ENCODE peak calls at places on chromosome 18, in five cellular contexts. M is CD8-positive, alpha-beta T cell; U is prostate gland; I is A549; Y is stomach. V is an unnamed sample.

GRCh38 chr18:31162419-31162793 is 250 bp downstream of the DSC1 start:
- DNase-seq in I (no peak), U (no peak), Y (no peak), M (no peak), V (no peak)

GRCh38 chr18:36769611-36770314 is 59.0 kb downstream of the TPGS2 start:
- DNase-seq in I (peak; percentile 22), U (no peak), M (no peak), Y (no peak), V (no peak)

GRCh38 chr18:22790545-22791415 is 142.3 kb upstream of the RBBP8 start:
- DNase-seq in U (no peak), Y (no peak), I (no peak), M (no peak), V (no peak)

GRCh38 chr18:2978208-2978607 is 34.7 kb downstream of the LPIN2 start:
- DNase-seq in U (no peak), I (no peak), M (no peak), Y (no peak), V (no peak)

GRCh38 chr18:183769-184168 is 25.4 kb downstream of the USP14 start:
- DNase-seq in M (no peak), U (peak; percentile 10), I (no peak), Y (no peak), V (no peak)

GRCh38 chr18:62828852-62829251 is 113.5 kb downstream of the PHLPP1 start:
- DNase-seq in Y (no peak), U (no peak), M (no peak), I (no peak), V (no peak)

GRCh38 chr18:41126541-41127235 is 828.3 kb upstream of the PIK3C3 start:
- DNase-seq in I (no peak), M (no peak), Y (no peak), U (no peak), V (no peak)

GRCh38 chr18:76927216-76927725 is 104.9 kb downstream of the ZNF236 start:
- DNase-seq in I (no peak), Y (no peak), M (no peak), U (no peak), V (no peak)

GRCh38 chr18:72847134-72847533 is 20.7 kb downstream of the NETO1 start:
- DNase-seq in U (no peak), M (no peak), I (no peak), Y (no peak), V (no peak)

GRCh38 chr18:31015715-31016459 is 26.7 kb downstream of the DSC3 start:
- DNase-seq in M (no peak), U (no peak), Y (no peak), I (no peak), V (no peak)

GRCh38 chr18:23137093-23137640 is 1.9 kb downstream of the CABLES1 start:
- DNase-seq in U (no peak), I (no peak), M (no peak), Y (no peak), V (peak; percentile 38)

GRCh38 chr18:60235164-60235563 is 137.4 kb downstream of the MC4R start:
- DNase-seq in Y (no peak), U (no peak), I (no peak), M (no peak), V (no peak)

GRCh38 chr18:13877133-13877532 is 38.2 kb downstream of the MC2R start:
- DNase-seq in M (no peak), U (no peak), Y (no peak), I (no peak), V (no peak)

GRCh38 chr18:12886498-12887126 is 2.6 kb upstream of the PTPN2 start:
- DNase-seq in M (no peak), U (no peak), I (no peak), Y (no peak), V (no peak)

GRCh38 chr18:2112435-2113045 is 458.8 kb downstream of the METTL4 start:
- DNase-seq in M (no peak), U (no peak), Y (no peak), I (no peak), V (no peak)

GRCh38 chr18:8871484-8871883 is 166.1 kb downstream of the MTCL1 start:
- DNase-seq in U (no peak), M (no peak), Y (no peak), I (no peak), V (no peak)

GRCh38 chr18:35054401-35054800 is 13.2 kb downstream of the MAPRE2 start:
- DNase-seq in U (no peak), Y (no peak), I (no peak), M (no peak), V (no peak)

GRCh38 chr18:75530118-75530517 is 102.6 kb upstream of the SMIM21 start:
- DNase-seq in U (no peak), Y (no peak), I (no peak), M (no peak), V (no peak)

GRCh38 chr18:68769423-68769822 is 28.5 kb upstream of the CCDC102B start:
- DNase-seq in I (no peak), Y (no peak), M (no peak), U (no peak), V (peak; percentile 30)

GRCh38 chr18:37937287-37937686 is 371.7 kb upstream of the CELF4 start:
- DNase-seq in U (no peak), I (no peak), Y (no peak), M (no peak), V (no peak)

GRCh38 chr18:41457730-41458129 is 497.3 kb upstream of the PIK3C3 start:
- DNase-seq in U (no peak), M (no peak), I (no peak), Y (no peak), V (no peak)

GRCh38 chr18:7784171-7784570 is 217.1 kb downstream of the PTPRM start:
- DNase-seq in U (no peak), Y (no peak), M (no peak), I (no peak), V (no peak)

GRCh38 chr18:51278045-51278649 is 80.7 kb upstream of the MEX3C start:
- DNase-seq in U (no peak), I (peak; percentile 21), M (no peak), Y (peak; percentile 35), V (no peak)

GRCh38 chr18:46407471-46408166 is 249.4 kb downstream of the LOXHD1 start:
- DNase-seq in U (no peak), M (no peak), Y (no peak), I (no peak), V (no peak)

GRCh38 chr18:55236150-55236931 is 277.1 kb upstream of the CCDC68 start:
- DNase-seq in Y (no peak), I (no peak), U (no peak), M (no peak), V (no peak)

GRCh38 chr18:70148539-70148938 is 56.9 kb downstream of the RTTN start:
- DNase-seq in Y (no peak), I (no peak), U (no peak), M (no peak), V (no peak)

GRCh38 chr18:51195602-51196115 is 1.8 kb downstream of the MEX3C start:
- DNase-seq in M (peak; percentile 23), Y (no peak), U (peak; percentile 33), I (peak; percentile 18), V (no peak)

GRCh38 chr18:24369420-24369819 is 28.2 kb downstream of the OSBPL1A start:
- DNase-seq in M (no peak), Y (no peak), U (no peak), I (no peak), V (no peak)

DNA sequence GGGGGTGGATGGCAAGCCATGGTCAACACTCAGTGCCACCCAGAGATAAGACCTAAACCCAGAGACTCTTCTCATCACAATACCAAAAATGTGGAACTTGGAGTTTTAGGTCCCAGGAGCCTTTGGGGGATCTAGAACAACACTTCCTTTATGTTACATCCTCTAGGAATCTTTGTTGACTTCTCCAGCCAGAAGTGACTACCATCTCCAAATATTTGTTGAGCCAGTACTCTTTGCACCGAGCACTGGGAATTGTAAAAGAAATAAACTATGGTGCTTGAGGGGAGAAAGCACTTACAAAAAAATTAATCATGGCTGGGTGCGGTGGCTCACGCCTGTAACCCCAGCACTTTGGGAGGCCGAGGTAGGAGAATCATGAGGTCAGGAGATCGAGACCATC is 120.0 kb upstream of the TMEM200C start:
- DNase-seq in Y (no peak), I (no peak), M (no peak), U (no peak), V (no peak)
- H3K4me1 ChIP-seq in Y (no peaks in the 10 kb centered on the region), I (no peaks in the 10 kb centered on the region), M (no peaks in the 10 kb centered on the region), U (no peaks in the 10 kb centered on the region), V (no peaks in the 10 kb centered on the region)

GRCh38 chr18:11154369-11154982 is 5.1 kb upstream of the PIEZO2 start:
- DNase-seq in M (no peak), I (peak; percentile 13), Y (no peak), U (no peak), V (no peak)
- TF ChIP-seq CTCF in M (no peak), I (peak; percentile 61), Y (no peak), U (no peak), V (no peak)

GRCh38 chr18:48782381-48782841 is 168.4 kb downstream of the SMAD7 start:
- DNase-seq in U (no peak), I (no peak), M (no peak), Y (no peak), V (no peak)
- H3K4me1 ChIP-seq in U (peaks cover 8% of the 10 kb centered on the region), I (peaks cover under 1% of the 10 kb centered on the region), M (peaks cover 13% of the 10 kb centered on the region), Y (peaks cover 27% of the 10 kb centered on the region), V (peaks cover 40% of the 10 kb centered on the region)

GRCh38 chr18:48264508-48264907 is 144.7 kb downstream of the ZBTB7C start:
- DNase-seq in M (no peak), U (no peak), I (no peak), Y (no peak), V (no peak)
- TF ChIP-seq CTCF in M (no peak), U (no peak), I (no peak), Y (no peak), V (no peak)

DNA sequence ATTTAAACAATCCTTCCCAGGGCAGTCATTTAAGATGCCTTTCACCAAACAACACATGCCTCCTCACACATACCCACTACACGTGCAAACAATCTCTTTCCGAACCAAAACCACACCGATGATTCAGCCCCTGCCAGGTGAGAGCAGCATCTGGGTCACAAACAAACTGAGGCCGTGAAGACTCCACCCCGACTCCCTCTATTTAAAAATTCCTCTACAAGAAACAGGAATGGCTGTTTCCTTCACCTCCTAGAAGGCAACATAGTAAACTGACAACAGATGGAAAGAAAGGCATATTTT is 8.6 kb downstream of the CYB5A start:
- DNase-seq in Y (no peak), M (no peak), I (no peak), U (no peak), V (peak; percentile 13)
- H3K4me1 ChIP-seq in Y (peaks cover 68% of the 10 kb centered on the region), M (peaks cover 13% of the 10 kb centered on the region), I (peaks cover 58% of the 10 kb centered on the region), U (peaks cover 14% of the 10 kb centered on the region), V (peaks cover 29% of the 10 kb centered on the region)

GRCh38 chr18:10230072-10230471 is 224.4 kb upstream of the APCDD1 start:
- DNase-seq in I (no peak), Y (no peak), M (no peak), U (no peak), V (no peak)
- TF ChIP-seq CTCF in I (no peak), Y (no peak), M (no peak), U (no peak), V (no peak)

GRCh38 chr18:58666176-58666575 is 5.1 kb upstream of the MALT1 start:
- DNase-seq in U (no peak), Y (no peak), I (no peak), M (no peak), V (no peak)

GRCh38 chr18:58661423-58661822 is 9.8 kb upstream of the MALT1 start:
- DNase-seq in U (no peak), M (no peak), I (no peak), Y (no peak), V (no peak)

GRCh38 chr18:58659691-58660090 is 11.6 kb upstream of the MALT1 start:
- DNase-seq in Y (no peak), I (no peak), M (no peak), U (no peak), V (no peak)

GRCh38 chr18:58660915-58661314 is 10.3 kb upstream of the MALT1 start:
- DNase-seq in M (no peak), Y (no peak), I (no peak), U (no peak), V (no peak)

GRCh38 chr18:58662118-58662517 is 9.1 kb upstream of the MALT1 start:
- DNase-seq in Y (no peak), U (no peak), I (no peak), M (no peak), V (no peak)
- H3K4me1 ChIP-seq in Y (no peaks in the 10 kb centered on the region), U (no peaks in the 10 kb centered on the region), I (peaks cover 19% of the 10 kb centered on the region), M (peaks cover 25% of the 10 kb centered on the region), V (peaks cover 3% of the 10 kb centered on the region)

V was measured in lung.